ENCODE peak calls at places on chromosomes 4 and X, in five cellular contexts. L is activated CD4-positive, alpha-beta T cell treated with anti-CD3 and anti-CD28 coated beads for 48 hours; O is activated T-cell treated with anti-CD3 and anti-CD28 coated beads, Interleukin-2, amount 50 U/mL, for 4 hours; A is GM13976; W is NCI-H1105. S is an unnamed sample.

GRCh38 chr4:4440333-4441061 is 53.6 kb downstream of the NSG1 start:
- DNase-seq in L (no peak), O (no peak), A (peak; percentile 52), W (no peak), S (no peak)

GRCh38 chr4:3384771-3385701 is 56.7 kb upstream of the HGFAC start:
- DNase-seq in W (no peak), L (no peak), A (no peak), O (no peak), S (peak; percentile 71)

GRCh38 chr4:182143086-182143821 is 99.9 kb upstream of the TENM3 start:
- DNase-seq in W (no peak), O (no peak), A (no peak), L (peak; percentile 2), S (no peak)

GRCh38 chrX:38489341-38489740 is 72.0 kb upstream of the TSPAN7 start:
- DNase-seq in L (no peak), O (no peak), A (no peak), W (no peak), S (no peak)

GRCh38 chrX:31608651-31609050 is 536.8 kb upstream of the FTHL17 start:
- DNase-seq in L (no peak), W (no peak), A (no peak), O (no peak), S (no peak)

GRCh38 chrX:119870626-119871131 is 854 bp downstream of the RNF113A start:
- DNase-seq in W (no peak), A (no peak), O (no peak), L (peak; percentile 35), S (no peak)

GRCh38 chrX:41085105-41085882 is at the start of gene USP9X:
- DNase-seq in L (peak; percentile 88), O (peak; percentile 92), A (peak; percentile 86), W (peak; percentile 74), S (peak; percentile 95)

GRCh38 chrX:56813318-56813837 is 84.3 kb downstream of the NBDY start:
- DNase-seq in O (no peak), L (peak; percentile 55), A (peak; percentile 4), W (no peak), S (peak; percentile 39)

GRCh38 chrX:34467437-34467836 is 189.6 kb downstream of the TMEM47 start:
- DNase-seq in W (no peak), L (no peak), O (no peak), A (no peak), S (no peak)

GRCh38 chr4:6968496-6968895 is 58.9 kb downstream of the TBC1D14 start:
- DNase-seq in O (no peak), L (no peak), A (no peak), W (no peak), S (no peak)

GRCh38 chrX:20267599-20267923 is 852 bp upstream of the RPS6KA3 start:
- DNase-seq in W (no peak), A (peak; percentile 11), O (no peak), L (no peak), S (no peak)

S was measured in upper lobe of left lung.